ENCODE peak calls at places on chromosomes 2 and 18, in seven cellular contexts. One of them, this sample, is unnamed.

GRCh38 chr2:170845343-170845742 is 28.7 kb downstream of the GAD1 start:
- DNase-seq in ureter: no peak
- DNase-seq in thoracic aorta: no peak
- DNase-seq in HL-60: no peak
- DNase-seq in Right ventricle myocardium inferior: no peak
- DNase-seq in caudate nucleus: no peak
- DNase-seq in memory B cell: no peak
- DNase-seq in this sample: no peak

GRCh38 chr2:102224824-102225739 is 38.3 kb downstream of the IL1RL2 start:
- DNase-seq in ureter: no peak
- DNase-seq in thoracic aorta: no peak
- DNase-seq in HL-60: no peak
- DNase-seq in Right ventricle myocardium inferior: no peak
- DNase-seq in caudate nucleus: no peak
- DNase-seq in memory B cell: no peak
- DNase-seq in this sample: no peak

GRCh38 chr2:71492112-71492511 is 38.8 kb downstream of the DYSF start:
- DNase-seq in ureter: no peak
- DNase-seq in thoracic aorta: no peak
- DNase-seq in HL-60: no peak
- DNase-seq in Right ventricle myocardium inferior: no peak
- DNase-seq in caudate nucleus: no peak
- DNase-seq in memory B cell: no peak
- DNase-seq in this sample: no peak

GRCh38 chr2:121004271-121004812 is 268.7 kb downstream of the GLI2 start:
- DNase-seq in ureter: no peak
- DNase-seq in thoracic aorta: no peak
- DNase-seq in HL-60: no peak
- DNase-seq in Right ventricle myocardium inferior: no peak
- DNase-seq in caudate nucleus: no peak
- DNase-seq in memory B cell: no peak
- DNase-seq in this sample: no peak

GRCh38 chr2:143700865-143701264 is 571.6 kb downstream of the ARHGAP15 start:
- DNase-seq in ureter: no peak
- DNase-seq in thoracic aorta: no peak
- DNase-seq in HL-60: no peak
- DNase-seq in Right ventricle myocardium inferior: no peak
- DNase-seq in caudate nucleus: no peak
- DNase-seq in memory B cell: no peak
- DNase-seq in this sample: no peak

GRCh38 chr2:45834858-45835257 is 183.4 kb downstream of the PRKCE start:
- DNase-seq in ureter: no peak
- DNase-seq in thoracic aorta: no peak
- DNase-seq in HL-60: no peak
- DNase-seq in Right ventricle myocardium inferior: no peak
- DNase-seq in caudate nucleus: no peak
- DNase-seq in memory B cell: no peak
- DNase-seq in this sample: no peak

GRCh38 chr18:13611058-13611615 is 115.2 kb downstream of the FAM210A start:
- DNase-seq in ureter: peak; percentile 44
- DNase-seq in thoracic aorta: no peak
- DNase-seq in HL-60: no peak
- DNase-seq in Right ventricle myocardium inferior: peak; percentile 77
- DNase-seq in caudate nucleus: peak; percentile 54
- DNase-seq in memory B cell: peak; percentile 80
- DNase-seq in this sample: peak; percentile 90

GRCh38 chr2:136254681-136255080 is 136.7 kb upstream of the CXCR4 start:
- DNase-seq in ureter: no peak
- DNase-seq in thoracic aorta: no peak
- DNase-seq in HL-60: no peak
- DNase-seq in Right ventricle myocardium inferior: no peak
- DNase-seq in caudate nucleus: no peak
- DNase-seq in memory B cell: peak; percentile 26
- DNase-seq in this sample: no peak

GRCh38 chr2:74041726-74042125 is 57.0 kb downstream of the TET3 start:
- DNase-seq in ureter: no peak
- DNase-seq in thoracic aorta: no peak
- DNase-seq in HL-60: no peak
- DNase-seq in Right ventricle myocardium inferior: no peak
- DNase-seq in caudate nucleus: no peak
- DNase-seq in memory B cell: no peak
- DNase-seq in this sample: no peak

GRCh38 chr2:233422050-233422639 is 67.9 kb downstream of the DGKD start:
- DNase-seq in ureter: peak; percentile 74
- DNase-seq in thoracic aorta: no peak
- DNase-seq in HL-60: no peak
- DNase-seq in Right ventricle myocardium inferior: no peak
- DNase-seq in caudate nucleus: no peak
- DNase-seq in memory B cell: peak; percentile 61
- DNase-seq in this sample: no peak

GRCh38 chr2:147632193-147632592 is 212.6 kb upstream of the ACVR2A start:
- DNase-seq in ureter: no peak
- DNase-seq in thoracic aorta: no peak
- DNase-seq in HL-60: peak; percentile 25
- DNase-seq in Right ventricle myocardium inferior: no peak
- DNase-seq in caudate nucleus: no peak
- DNase-seq in memory B cell: no peak
- DNase-seq in this sample: no peak

GRCh38 chr2:16727256-16727655 is 61.6 kb upstream of the CYRIA start:
- DNase-seq in ureter: no peak
- DNase-seq in thoracic aorta: no peak
- DNase-seq in HL-60: no peak
- DNase-seq in Right ventricle myocardium inferior: no peak
- DNase-seq in caudate nucleus: no peak
- DNase-seq in memory B cell: no peak
- DNase-seq in this sample: peak; percentile 51

GRCh38 chr2:235149240-235149641 is 197.4 kb downstream of the SH3BP4 start:
- DNase-seq in ureter: no peak
- DNase-seq in thoracic aorta: no peak
- DNase-seq in HL-60: no peak
- DNase-seq in Right ventricle myocardium inferior: no peak
- DNase-seq in caudate nucleus: peak; percentile 64
- DNase-seq in memory B cell: no peak
- DNase-seq in this sample: peak; percentile 97

GRCh38 chr2:150042844-150043503 is 444.5 kb downstream of the RND3 start:
- DNase-seq in ureter: no peak
- DNase-seq in thoracic aorta: no peak
- DNase-seq in HL-60: no peak
- DNase-seq in Right ventricle myocardium inferior: no peak
- DNase-seq in caudate nucleus: no peak
- DNase-seq in memory B cell: no peak
- DNase-seq in this sample: no peak

GRCh38 chr18:34697891-34698290 is 12.2 kb upstream of the DTNA start:
- DNase-seq in ureter: no peak
- DNase-seq in thoracic aorta: no peak
- DNase-seq in HL-60: no peak
- DNase-seq in Right ventricle myocardium inferior: no peak
- DNase-seq in caudate nucleus: no peak
- DNase-seq in memory B cell: no peak
- DNase-seq in this sample: no peak

GRCh38 chr18:62170857-62171256 is 16.0 kb downstream of the PIGN start:
- DNase-seq in ureter: no peak
- DNase-seq in thoracic aorta: no peak
- DNase-seq in HL-60: no peak
- DNase-seq in Right ventricle myocardium inferior: no peak
- DNase-seq in caudate nucleus: no peak
- DNase-seq in memory B cell: no peak
- DNase-seq in this sample: no peak

GRCh38 chr2:128801581-128801980 is 482.9 kb upstream of the HS6ST1 start:
- DNase-seq in ureter: peak; percentile 8
- DNase-seq in thoracic aorta: no peak
- DNase-seq in HL-60: no peak
- DNase-seq in Right ventricle myocardium inferior: no peak
- DNase-seq in caudate nucleus: no peak
- DNase-seq in memory B cell: no peak
- DNase-seq in this sample: no peak

GRCh38 chr2:219542931-219543595 is 546 bp downstream of the CHPF start:
- DNase-seq in ureter: peak; percentile 58
- DNase-seq in thoracic aorta: no peak
- DNase-seq in HL-60: peak; percentile 11
- DNase-seq in Right ventricle myocardium inferior: peak; percentile 80
- DNase-seq in caudate nucleus: no peak
- DNase-seq in memory B cell: no peak
- DNase-seq in this sample: no peak

GRCh38 chr2:217414429-217414828 is 554.6 kb upstream of the TNP1 start:
- DNase-seq in ureter: no peak
- DNase-seq in thoracic aorta: no peak
- DNase-seq in HL-60: no peak
- DNase-seq in Right ventricle myocardium inferior: no peak
- DNase-seq in caudate nucleus: no peak
- DNase-seq in memory B cell: no peak
- DNase-seq in this sample: no peak

GRCh38 chr18:39487932-39488331 is 1922.3 kb upstream of the CELF4 start:
- DNase-seq in ureter: no peak
- DNase-seq in thoracic aorta: no peak
- DNase-seq in HL-60: no peak
- DNase-seq in Right ventricle myocardium inferior: no peak
- DNase-seq in caudate nucleus: no peak
- DNase-seq in memory B cell: no peak
- DNase-seq in this sample: no peak

GRCh38 chr2:128621074-128621473 is 302.4 kb upstream of the HS6ST1 start:
- DNase-seq in ureter: no peak
- DNase-seq in thoracic aorta: no peak
- DNase-seq in HL-60: no peak
- DNase-seq in Right ventricle myocardium inferior: no peak
- DNase-seq in caudate nucleus: no peak
- DNase-seq in memory B cell: no peak
- DNase-seq in this sample: no peak

GRCh38 chr2:212337036-212337435 is 201.6 kb downstream of the ERBB4 start:
- DNase-seq in ureter: no peak
- DNase-seq in thoracic aorta: no peak
- DNase-seq in HL-60: no peak
- DNase-seq in Right ventricle myocardium inferior: no peak
- DNase-seq in caudate nucleus: no peak
- DNase-seq in memory B cell: no peak
- DNase-seq in this sample: no peak

GRCh38 chr2:35846-36245 is 10.5 kb downstream of the FAM110C start:
- DNase-seq in ureter: peak; percentile 90
- DNase-seq in thoracic aorta: no peak
- DNase-seq in HL-60: no peak
- DNase-seq in Right ventricle myocardium inferior: no peak
- DNase-seq in caudate nucleus: no peak
- DNase-seq in memory B cell: no peak
- DNase-seq in this sample: no peak

GRCh38 chr2:150702791-150703190 is 215.3 kb upstream of the RND3 start:
- DNase-seq in ureter: no peak
- DNase-seq in thoracic aorta: no peak
- DNase-seq in HL-60: no peak
- DNase-seq in Right ventricle myocardium inferior: no peak
- DNase-seq in caudate nucleus: no peak
- DNase-seq in memory B cell: no peak
- DNase-seq in this sample: no peak

GRCh38 chr18:38427234-38427633 is 861.6 kb upstream of the CELF4 start:
- DNase-seq in ureter: no peak
- DNase-seq in thoracic aorta: no peak
- DNase-seq in HL-60: no peak
- DNase-seq in Right ventricle myocardium inferior: no peak
- DNase-seq in caudate nucleus: no peak
- DNase-seq in memory B cell: no peak
- DNase-seq in this sample: peak; percentile 24

GRCh38 chr2:184410160-184410559 is 188.2 kb upstream of the ZNF804A start:
- DNase-seq in ureter: no peak
- DNase-seq in thoracic aorta: no peak
- DNase-seq in HL-60: no peak
- DNase-seq in Right ventricle myocardium inferior: no peak
- DNase-seq in caudate nucleus: no peak
- DNase-seq in memory B cell: no peak
- DNase-seq in this sample: no peak

GRCh38 chr18:58338961-58339722 is 289.7 kb downstream of the ALPK2 start:
- DNase-seq in ureter: no peak
- DNase-seq in thoracic aorta: no peak
- DNase-seq in HL-60: no peak
- DNase-seq in Right ventricle myocardium inferior: no peak
- DNase-seq in caudate nucleus: no peak
- DNase-seq in memory B cell: no peak
- DNase-seq in this sample: no peak

GRCh38 chr18:22683196-22683676 is 249.9 kb upstream of the RBBP8 start:
- DNase-seq in ureter: peak; percentile 77
- DNase-seq in thoracic aorta: no peak
- DNase-seq in HL-60: no peak
- DNase-seq in Right ventricle myocardium inferior: no peak
- DNase-seq in caudate nucleus: no peak
- DNase-seq in memory B cell: no peak
- DNase-seq in this sample: peak; percentile 7

GRCh38 chr2:98634406-98635092 is 26.2 kb downstream of the UNC50 start:
- DNase-seq in ureter: no peak
- DNase-seq in thoracic aorta: no peak
- DNase-seq in HL-60: no peak
- DNase-seq in Right ventricle myocardium inferior: no peak
- DNase-seq in caudate nucleus: no peak
- DNase-seq in memory B cell: no peak
- DNase-seq in this sample: no peak

GRCh38 chr2:241255542-241256167 is 59.8 kb downstream of the HDLBP start:
- DNase-seq in ureter: peak; percentile 37
- DNase-seq in thoracic aorta: no peak
- DNase-seq in HL-60: no peak
- DNase-seq in Right ventricle myocardium inferior: no peak
- DNase-seq in caudate nucleus: no peak
- DNase-seq in memory B cell: no peak
- DNase-seq in this sample: peak; percentile 48

GRCh38 chr2:9191044-9191481 is 15.5 kb upstream of the ASAP2 start:
- DNase-seq in ureter: peak; percentile 57
- DNase-seq in thoracic aorta: peak; percentile 91
- DNase-seq in HL-60: no peak
- DNase-seq in Right ventricle myocardium inferior: peak; percentile 88
- DNase-seq in caudate nucleus: peak; percentile 43
- DNase-seq in memory B cell: no peak
- DNase-seq in this sample: peak; percentile 77

GRCh38 chr2:3290655-3291054 is 87.0 kb downstream of the EIPR1 start:
- DNase-seq in ureter: no peak
- DNase-seq in thoracic aorta: no peak
- DNase-seq in HL-60: no peak
- DNase-seq in Right ventricle myocardium inferior: no peak
- DNase-seq in caudate nucleus: no peak
- DNase-seq in memory B cell: no peak
- DNase-seq in this sample: no peak

This sample was measured in globus pallidus.